ENCODE peak calls at places on chromosomes 13 and 19, in nine cellular contexts. S is B cell; H is effector memory CD4-positive, alpha-beta T cell; O is kidney epithelial cell; K is stimulated activated CD8-positive, alpha-beta memory T cell treated with anti-CD3 and anti-CD28 coated beads, Interleukin-4, amount 100 ng/mL, for 1 hour; I is neural progenitor cell; D is A549; B is HFFc6; L is T-cell. A is an unnamed sample.

GRCh38 chr13:49220035-49220855 is at the start of gene MLNR:
- DNase-seq in O (no peak), S (no peak), I (peak), D (peak), H (no peak), B (no peak), L (peak), K (no peak), A (no peak)

GRCh38 chr13:98706446-98707110 is 45.9 kb downstream of the SLC15A1 start:
- DNase-seq in H (no peak), L (no peak), O (peak), B (no peak), K (no peak), I (no peak), D (peak), S (no peak), A (no peak)

GRCh38 chr19:1503089-1503924 is 9.5 kb downstream of the ADAMTSL5 start:
- DNase-seq in S (no peak), H (no peak), B (no peak), L (peak), D (peak), O (no peak), I (peak), K (peak), A (peak)

GRCh38 chr19:38725469-38726283 is 18.6 kb downstream of the CAPN12 start:
- DNase-seq in L (no peak), S (no peak), D (no peak), B (no peak), I (no peak), H (no peak), O (no peak), K (no peak), A (no peak)

GRCh38 chr13:110433014-110433413 is 125.9 kb downstream of the COL4A2 start:
- DNase-seq in K (no peak), H (no peak), I (no peak), O (no peak), B (no peak), S (no peak), D (no peak), L (no peak), A (no peak)

GRCh38 chr19:40776966-40777794 is 867 bp upstream of the RAB4B start:
- DNase-seq in H (peak), I (peak), B (peak), S (peak), L (peak), D (peak), O (peak), K (peak), A (peak)

GRCh38 chr19:40928859-40929258 is 46.8 kb upstream of the CYP2A7 start:
- DNase-seq in D (no peak), S (no peak), I (no peak), O (no peak), L (no peak), K (no peak), H (no peak), B (no peak), A (no peak)

GRCh38 chr13:100825551-100825950 is 151.0 kb upstream of the TMTC4 start:
- DNase-seq in B (no peak), S (no peak), L (no peak), I (no peak), K (no peak), D (no peak), O (no peak), H (no peak), A (no peak)

GRCh38 chr13:111492341-111492945 is 172.0 kb downstream of the TEX29 start:
- DNase-seq in K (no peak), S (no peak), H (no peak), L (no peak), I (no peak), O (no peak), B (no peak), D (no peak), A (no peak)